ENCODE peak calls at places on chromosome 15, in six cellular contexts. N is HCT116, M is A549, F is GM12878, L is psoas muscle, E is tibial artery. V is an unnamed sample.

GRCh38 chr15:43930079-43930478 is 103.3 kb downstream of the WDR76 start:
- DNase-seq in N (no peak), M (no peak), F (no peak), L (no peak), E (no peak), V (no peak)

GRCh38 chr15:84603630-84604379 is 3.0 kb downstream of the ZSCAN2 start:
- DNase-seq in N (no peak), M (no peak), F (no peak), L (no peak), E (no peak), V (no peak)

GRCh38 chr15:95450413-95450812 is 880.1 kb upstream of the NR2F2 start:
- DNase-seq in N (no peak), M (no peak), F (no peak), L (no peak), E (no peak), V (no peak)

GRCh38 chr15:44087578-44088190 is 107.4 kb downstream of the FRMD5 start:
- DNase-seq in N (peak), M (peak), F (no peak), L (no peak), E (no peak), V (no peak)

GRCh38 chr15:88769161-88769971 is 33.9 kb upstream of the ACAN start:
- DNase-seq in N (no peak), M (no peak), F (no peak), L (no peak), E (peak), V (no peak)

GRCh38 chr15:77738441-77739437 is 106.0 kb upstream of the LINGO1 start:
- DNase-seq in N (no peak), M (no peak), F (no peak), L (no peak), E (no peak), V (no peak)

GRCh38 chr15:53658827-53659226 is 100.6 kb downstream of the WDR72 start:
- DNase-seq in N (no peak), M (no peak), F (no peak), L (no peak), E (no peak), V (no peak)

GRCh38 chr15:33194237-33194636 is 277 bp downstream of the FMN1 start:
- DNase-seq in N (no peak), M (no peak), F (no peak), L (peak), E (no peak), V (no peak)

GRCh38 chr15:66388576-66388975 is 1.9 kb downstream of the MAP2K1 start:
- DNase-seq in N (no peak), M (no peak), F (no peak), L (no peak), E (no peak), V (no peak)

GRCh38 chr15:43209059-43209824 is 11.6 kb downstream of the EPB42 start:
- DNase-seq in N (no peak), M (peak), F (no peak), L (no peak), E (no peak), V (peak)

GRCh38 chr15:71254503-71254902 is 139.2 kb downstream of the THSD4 start:
- DNase-seq in N (no peak), M (no peak), F (no peak), L (no peak), E (no peak), V (no peak)

GRCh38 chr15:29126821-29127461 is 142.7 kb downstream of the NSMCE3 start:
- DNase-seq in N (no peak), M (peak), F (no peak), L (peak), E (no peak), V (no peak)

GRCh38 chr15:89141885-89142284 is 53.6 kb downstream of the ABHD2 start:
- DNase-seq in N (no peak), M (no peak), F (no peak), L (no peak), E (no peak), V (no peak)

GRCh38 chr15:69002783-69003182 is 11.7 kb upstream of the NOX5 start:
- DNase-seq in N (no peak), M (no peak), F (no peak), L (no peak), E (no peak), V (no peak)

GRCh38 chr15:88656760-88657221 is 18.0 kb downstream of the ISG20 start:
- DNase-seq in N (no peak), M (no peak), F (peak), L (no peak), E (peak), V (peak)

GRCh38 chr15:69729167-69729748 is 276.6 kb downstream of the RPLP1 start:
- DNase-seq in N (peak), M (no peak), F (no peak), L (no peak), E (no peak), V (no peak)

GRCh38 chr15:79432345-79433311 is 492 bp downstream of the MINAR1 start:
- DNase-seq in N (no peak), M (peak), F (no peak), L (no peak), E (no peak), V (no peak)

DNA sequence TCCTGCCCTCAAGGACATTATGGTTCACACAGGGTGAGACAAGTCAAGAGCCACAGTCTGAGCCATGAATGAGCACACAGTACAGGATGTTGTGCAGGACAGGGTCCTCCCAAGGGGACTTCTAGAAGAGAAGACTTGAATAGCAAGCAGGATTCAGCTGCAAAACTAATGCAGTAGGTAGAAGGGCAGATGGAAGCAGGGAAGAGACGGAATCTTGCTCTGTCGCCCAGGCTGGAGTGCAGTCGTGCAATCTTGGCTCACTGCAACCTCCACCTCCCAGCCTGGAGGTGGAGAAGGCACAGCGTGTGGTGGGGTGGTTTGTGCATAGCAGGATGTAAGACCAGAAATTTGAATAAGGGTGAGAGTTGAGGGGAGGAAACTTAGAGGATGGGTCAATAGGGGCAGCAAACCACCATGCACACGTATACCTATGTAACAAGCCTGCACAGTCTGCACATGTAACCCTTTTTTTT is 8.0 kb downstream of the BCL2L10 start:
- DNase-seq in N (no peak), M (no peak), F (peak), L (no peak), E (no peak), V (no peak)
- H3K27ac ChIP-seq in N (no peak), M (no peak), F (no peak), L (no peak), E (no peak), V (no peak)

GRCh38 chr15:37056894-37057205 is 43.5 kb downstream of the MEIS2 start:
- DNase-seq in N (no peak), M (no peak), F (no peak), L (no peak), E (no peak), V (no peak)

GRCh38 chr15:37054336-37054735 is 46.0 kb downstream of the MEIS2 start:
- DNase-seq in N (no peak), M (no peak), F (no peak), L (no peak), E (no peak), V (no peak)

GRCh38 chr15:37056168-37056893 is 44.0 kb downstream of the MEIS2 start:
- DNase-seq in N (no peak), M (no peak), F (no peak), L (peak), E (no peak), V (no peak)

GRCh38 chr15:37053070-37053653 is 47.2 kb downstream of the MEIS2 start:
- DNase-seq in N (no peak), M (no peak), F (no peak), L (no peak), E (no peak), V (no peak)

DNA sequence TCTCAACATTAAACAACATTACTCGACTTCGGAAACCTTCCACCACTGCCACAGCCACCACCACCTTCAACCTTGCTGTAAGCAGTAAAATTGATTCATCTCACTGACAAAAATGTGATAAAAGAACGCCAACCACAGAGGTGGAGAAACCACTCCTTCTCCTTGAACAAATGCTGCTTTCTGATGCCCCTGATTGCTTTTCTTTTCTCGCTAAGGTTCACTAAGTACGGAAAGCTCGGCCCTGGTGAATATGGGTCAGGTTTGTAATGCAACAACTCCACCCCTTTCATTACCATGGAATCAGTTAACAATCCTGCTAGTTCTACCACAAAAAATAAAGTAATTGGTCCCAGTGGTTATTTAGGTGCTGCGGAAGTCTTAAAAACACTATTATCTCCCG is 44.9 kb downstream of the MEIS2 start:
- DNase-seq in N (no peak), M (no peak), F (no peak), L (no peak), E (no peak), V (no peak)
- H3K27ac ChIP-seq in N (no peak), M (no peak), F (no peak), L (no peak), E (no peak), V (no peak)

GRCh38 chr15:99562238-99562637 is 3.5 kb upstream of the MEF2A start:
- DNase-seq in N (no peak), M (no peak), F (no peak), L (no peak), E (no peak), V (no peak)
- H3K27ac ChIP-seq in N (no peak), M (no peak), F (no peak), L (no peak), E (no peak), V (no peak)

GRCh38 chr15:98859149-98859548 is 148.4 kb downstream of the PGPEP1L start:
- DNase-seq in N (no peak), M (peak), F (no peak), L (no peak), E (no peak), V (no peak)
- H3K27ac ChIP-seq in N (no peak), M (peak), F (no peak), L (no peak), E (peak), V (peak)

DNA sequence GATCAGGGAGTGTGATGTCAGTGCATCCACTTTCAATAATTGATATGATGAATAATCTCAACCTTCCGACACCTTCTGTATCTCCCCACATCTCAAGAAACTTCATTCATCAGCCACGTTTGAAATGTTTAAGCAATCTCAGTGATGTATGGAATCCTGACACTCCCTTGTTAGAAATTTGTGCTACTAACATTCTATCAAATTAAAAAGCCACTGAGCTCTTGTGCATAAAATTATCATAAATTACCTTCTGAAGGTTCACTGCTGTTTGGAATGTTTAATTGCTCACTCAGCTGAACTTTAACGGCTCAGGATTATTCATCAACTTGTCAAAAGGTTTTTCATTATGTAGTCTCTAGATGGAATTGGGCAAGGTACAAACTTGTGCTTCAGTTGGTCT is 108.4 kb upstream of the DPH6 start:
- DNase-seq in N (no peak), M (no peak), F (no peak), L (no peak), E (no peak), V (no peak)
- H3K27ac ChIP-seq in N (no peak), M (no peak), F (no peak), L (no peak), E (no peak), V (no peak)

GRCh38 chr15:51223771-51224229 is 114.6 kb downstream of the CYP19A1 start:
- DNase-seq in N (peak), M (peak), F (no peak), L (no peak), E (peak), V (no peak)
- H3K27ac ChIP-seq in N (no peak), M (no peak), F (no peak), L (no peak), E (peak), V (no peak)

GRCh38 chr15:60390931-60391501 is 6.8 kb downstream of the ANXA2 start:
- DNase-seq in N (peak), M (peak), F (no peak), L (peak), E (peak), V (peak)
- H3K27ac ChIP-seq in N (peak), M (peak), F (no peak), L (peak), E (peak), V (peak)

GRCh38 chr15:81235781-81236507 is 39.3 kb downstream of the IL16 start:
- DNase-seq in N (no peak), M (peak), F (no peak), L (no peak), E (no peak), V (no peak)
- H3K27ac ChIP-seq in N (no peak), M (no peak), F (no peak), L (no peak), E (peak), V (peak)

GRCh38 chr15:67775998-67776397 is 49.3 kb upstream of the SKOR1 start:
- DNase-seq in N (no peak), M (no peak), F (no peak), L (no peak), E (no peak), V (no peak)

GRCh38 chr15:67775265-67775664 is 50.0 kb upstream of the SKOR1 start:
- DNase-seq in N (no peak), M (no peak), F (no peak), L (no peak), E (no peak), V (no peak)

GRCh38 chr15:67777773-67778172 is 47.5 kb upstream of the SKOR1 start:
- DNase-seq in N (no peak), M (no peak), F (no peak), L (no peak), E (no peak), V (no peak)

GRCh38 chr15:67777071-67777470 is 48.2 kb upstream of the SKOR1 start:
- DNase-seq in N (no peak), M (no peak), F (no peak), L (no peak), E (no peak), V (no peak)

DNA sequence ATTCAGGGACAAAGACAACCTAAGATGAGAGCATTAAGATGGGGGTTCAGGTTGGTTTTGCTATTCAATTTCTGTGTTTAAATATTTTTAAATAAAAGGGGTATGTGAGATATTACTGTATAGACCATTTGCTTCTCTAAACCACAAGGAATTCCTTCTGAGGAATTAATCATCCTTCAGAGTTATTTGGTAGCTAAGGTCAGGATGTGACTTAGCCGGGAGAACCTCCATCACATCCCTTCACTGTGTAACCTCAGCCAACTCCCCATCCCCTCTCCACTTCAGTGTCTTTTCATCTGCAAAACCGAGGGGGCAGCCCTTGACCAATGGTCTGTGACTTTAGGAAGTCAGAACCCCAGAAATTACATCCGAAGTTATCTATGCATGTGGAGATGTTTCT is 48.7 kb upstream of the SKOR1 start:
- DNase-seq in N (no peak), M (no peak), F (no peak), L (no peak), E (no peak), V (no peak)
- H3K27ac ChIP-seq in N (no peak), M (no peak), F (no peak), L (no peak), E (no peak), V (no peak)

DNA sequence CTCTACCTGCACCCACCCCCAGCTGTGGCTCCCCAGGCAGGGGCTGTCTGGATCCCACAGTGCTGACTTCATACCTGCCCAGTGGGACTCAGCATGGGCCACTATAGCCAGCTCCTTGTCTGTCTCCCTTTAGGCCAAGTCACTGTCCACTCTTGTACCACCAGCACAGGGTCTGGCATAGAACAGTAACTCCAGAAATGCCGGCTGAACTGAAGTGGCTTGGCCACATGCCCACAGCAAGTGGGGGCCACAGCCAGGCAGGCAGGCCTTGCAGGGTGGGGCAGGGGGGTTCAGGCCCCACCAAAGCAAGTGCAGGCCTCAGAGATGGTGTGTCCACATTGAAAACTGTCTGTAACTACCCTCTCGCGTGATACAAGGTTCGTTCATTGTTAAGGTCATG is 252.6 kb upstream of the LYSMD4 start:
- DNase-seq in N (no peak), M (no peak), F (no peak), L (peak), E (no peak), V (no peak)
- H3K27ac ChIP-seq in N (no peak), M (no peak), F (no peak), L (no peak), E (no peak), V (no peak)